ENCODE peak calls at places on chromosomes 1 and 21, in four cellular contexts. U is H7, K is T-helper 9 cell, C is WTC11. I is an unnamed sample.

GRCh38 chr1:247407180-247407616 is 8.8 kb upstream of the NLRP3 start:
- DNase-seq in K (peak; percentile 58), C (no peak), U (no peak), I (no peak)

GRCh38 chr21:37358392-37358791 is 8.2 kb upstream of the DYRK1A start:
- DNase-seq in C (no peak), K (no peak), U (no peak), I (no peak)

GRCh38 chr1:118785246-118785645 is 202.9 kb downstream of the TBX15 start:
- DNase-seq in U (no peak), C (no peak), K (no peak), I (no peak)

GRCh38 chr1:102550729-102551384 is 554.1 kb upstream of the OLFM3 start:
- DNase-seq in K (no peak), U (no peak), C (peak; percentile 75), I (peak; percentile 70)

GRCh38 chr1:89911186-89911976 is 83.5 kb upstream of the ZNF326 start:
- DNase-seq in U (peak; percentile 37), K (no peak), C (no peak), I (no peak)

GRCh38 chr1:7478797-7479499 is 292.1 kb upstream of the VAMP3 start:
- DNase-seq in K (no peak), C (no peak), U (no peak), I (no peak)

GRCh38 chr1:108644984-108645383 is 15.9 kb downstream of the HENMT1 start:
- DNase-seq in K (peak; percentile 11), C (no peak), U (no peak), I (no peak)

GRCh38 chr1:89540406-89540970 is 15.9 kb downstream of the LRRC8B start:
- DNase-seq in U (no peak), C (no peak), K (no peak), I (no peak)